ENCODE peak calls at places on chromosomes 2 and 18, in nine cellular contexts. One of them, this sample, is unnamed.

GRCh38 chr2:152298754-152299153 is 36.2 kb upstream of the FMNL2 start:
- DNase-seq in astrocyte of the cerebellum: peak; percentile 57
- DNase-seq in NB4: no peak
- DNase-seq in fibroblast of pulmonary artery: peak; percentile 49
- DNase-seq in WERI-Rb-1: no peak
- DNase-seq in upper lobe of right lung: no peak
- DNase-seq in Peyer's patch: no peak
- DNase-seq in mucosa of descending colon: no peak
- DNase-seq in AG10803: no peak
- DNase-seq in this sample: no peak

GRCh38 chr2:57443985-57444501 is 602.6 kb upstream of the VRK2 start:
- DNase-seq in NB4: peak; percentile 49
- DNase-seq in mucosa of descending colon: no peak
- DNase-seq in astrocyte of the cerebellum: peak; percentile 8
- DNase-seq in Peyer's patch: no peak
- DNase-seq in WERI-Rb-1: no peak
- DNase-seq in upper lobe of right lung: no peak
- DNase-seq in fibroblast of pulmonary artery: peak; percentile 1
- DNase-seq in AG10803: peak; percentile 58
- DNase-seq in this sample: no peak

GRCh38 chr2:138823651-138824050 is 43.5 kb upstream of the NXPH2 start:
- DNase-seq in astrocyte of the cerebellum: no peak
- DNase-seq in mucosa of descending colon: no peak
- DNase-seq in Peyer's patch: no peak
- DNase-seq in NB4: no peak
- DNase-seq in WERI-Rb-1: no peak
- DNase-seq in fibroblast of pulmonary artery: no peak
- DNase-seq in AG10803: no peak
- DNase-seq in upper lobe of right lung: no peak
- DNase-seq in this sample: no peak

GRCh38 chr2:98058191-98058975 is 28.6 kb upstream of the VWA3B start:
- DNase-seq in AG10803: no peak
- DNase-seq in mucosa of descending colon: no peak
- DNase-seq in fibroblast of pulmonary artery: no peak
- DNase-seq in NB4: no peak
- DNase-seq in astrocyte of the cerebellum: no peak
- DNase-seq in upper lobe of right lung: no peak
- DNase-seq in Peyer's patch: no peak
- DNase-seq in WERI-Rb-1: no peak
- DNase-seq in this sample: no peak

GRCh38 chr2:113390133-113390849 is 47.2 kb upstream of the ZNG1B start:
- DNase-seq in fibroblast of pulmonary artery: peak; percentile 85
- DNase-seq in upper lobe of right lung: no peak
- DNase-seq in Peyer's patch: no peak
- DNase-seq in WERI-Rb-1: peak; percentile 73
- DNase-seq in NB4: peak; percentile 90
- DNase-seq in AG10803: peak; percentile 77
- DNase-seq in mucosa of descending colon: peak; percentile 83
- DNase-seq in astrocyte of the cerebellum: peak; percentile 69
- DNase-seq in this sample: no peak

GRCh38 chr18:57827646-57828045 is 24.5 kb upstream of the ATP8B1 start:
- DNase-seq in AG10803: no peak
- DNase-seq in Peyer's patch: no peak
- DNase-seq in NB4: no peak
- DNase-seq in upper lobe of right lung: no peak
- DNase-seq in astrocyte of the cerebellum: no peak
- DNase-seq in mucosa of descending colon: no peak
- DNase-seq in fibroblast of pulmonary artery: no peak
- DNase-seq in WERI-Rb-1: no peak
- DNase-seq in this sample: no peak

GRCh38 chr18:78526275-78526674 is 453.3 kb upstream of the SALL3 start:
- DNase-seq in mucosa of descending colon: no peak
- DNase-seq in AG10803: no peak
- DNase-seq in astrocyte of the cerebellum: no peak
- DNase-seq in Peyer's patch: no peak
- DNase-seq in fibroblast of pulmonary artery: no peak
- DNase-seq in upper lobe of right lung: no peak
- DNase-seq in NB4: no peak
- DNase-seq in WERI-Rb-1: no peak
- DNase-seq in this sample: no peak

GRCh38 chr2:40431600-40431955 is 20.3 kb downstream of the SLC8A1 start:
- DNase-seq in Peyer's patch: no peak
- DNase-seq in mucosa of descending colon: no peak
- DNase-seq in upper lobe of right lung: no peak
- DNase-seq in fibroblast of pulmonary artery: peak; percentile 68
- DNase-seq in WERI-Rb-1: no peak
- DNase-seq in NB4: peak; percentile 52
- DNase-seq in astrocyte of the cerebellum: no peak
- DNase-seq in AG10803: peak; percentile 86
- DNase-seq in this sample: no peak

GRCh38 chr2:204871246-204871953 is 326.1 kb downstream of the PARD3B start:
- DNase-seq in WERI-Rb-1: no peak
- DNase-seq in NB4: peak; percentile 45
- DNase-seq in astrocyte of the cerebellum: peak; percentile 38
- DNase-seq in fibroblast of pulmonary artery: peak; percentile 75
- DNase-seq in Peyer's patch: no peak
- DNase-seq in mucosa of descending colon: no peak
- DNase-seq in AG10803: peak; percentile 69
- DNase-seq in upper lobe of right lung: no peak
- DNase-seq in this sample: no peak

GRCh38 chr2:101151859-101152194 is 645 bp upstream of the TBC1D8 start:
- DNase-seq in NB4: no peak
- DNase-seq in astrocyte of the cerebellum: no peak
- DNase-seq in WERI-Rb-1: no peak
- DNase-seq in fibroblast of pulmonary artery: no peak
- DNase-seq in upper lobe of right lung: no peak
- DNase-seq in AG10803: no peak
- DNase-seq in Peyer's patch: peak; percentile 57
- DNase-seq in mucosa of descending colon: peak; percentile 40
- DNase-seq in this sample: no peak

GRCh38 chr18:31819106-31819924 is 58.6 kb upstream of the SLC25A52 start:
- DNase-seq in astrocyte of the cerebellum: peak; percentile 22
- DNase-seq in NB4: peak; percentile 67
- DNase-seq in WERI-Rb-1: no peak
- DNase-seq in fibroblast of pulmonary artery: peak; percentile 79
- DNase-seq in Peyer's patch: no peak
- DNase-seq in upper lobe of right lung: no peak
- DNase-seq in mucosa of descending colon: peak; percentile 10
- DNase-seq in AG10803: peak; percentile 49
- DNase-seq in this sample: no peak

GRCh38 chr18:32317651-32318050 is 127.8 kb downstream of the MEP1B start:
- DNase-seq in upper lobe of right lung: no peak
- DNase-seq in Peyer's patch: no peak
- DNase-seq in fibroblast of pulmonary artery: peak; percentile 82
- DNase-seq in mucosa of descending colon: no peak
- DNase-seq in AG10803: peak; percentile 82
- DNase-seq in astrocyte of the cerebellum: peak; percentile 18
- DNase-seq in NB4: no peak
- DNase-seq in WERI-Rb-1: no peak
- DNase-seq in this sample: no peak

DNA sequence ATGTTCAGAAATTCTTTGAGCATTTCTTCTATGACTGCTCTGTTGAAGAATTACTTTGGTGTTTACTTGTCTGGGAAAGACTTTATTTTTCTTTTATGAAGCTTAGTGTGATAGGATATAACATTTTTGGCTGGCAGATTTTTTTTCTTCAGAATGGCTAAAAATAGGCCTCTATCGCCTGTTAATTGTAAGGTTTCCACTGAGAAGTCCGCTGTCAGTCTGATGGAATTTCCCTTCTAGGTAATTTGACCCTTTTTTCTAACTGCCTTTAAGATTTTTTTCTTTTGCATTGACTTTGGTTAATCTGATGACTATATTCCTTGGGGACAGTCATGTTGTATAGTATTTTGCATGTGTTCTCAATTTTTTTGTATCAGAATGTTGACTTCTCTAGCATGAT is 590.7 kb downstream of the ADCYAP1 start:
- DNase-seq in fibroblast of pulmonary artery: no peak
- DNase-seq in upper lobe of right lung: no peak
- DNase-seq in NB4: no peak
- DNase-seq in AG10803: no peak
- DNase-seq in WERI-Rb-1: no peak
- DNase-seq in mucosa of descending colon: no peak
- DNase-seq in Peyer's patch: no peak
- DNase-seq in astrocyte of the cerebellum: no peak
- DNase-seq in this sample: no peak
- TF ChIP-seq CTCF in fibroblast of pulmonary artery: no peak
- TF ChIP-seq CTCF in upper lobe of right lung: no peak
- TF ChIP-seq CTCF in NB4: no peak
- TF ChIP-seq CTCF in AG10803: no peak
- TF ChIP-seq CTCF in WERI-Rb-1: no peak
- TF ChIP-seq CTCF in mucosa of descending colon: no peak
- TF ChIP-seq CTCF in Peyer's patch: no peak
- TF ChIP-seq CTCF in astrocyte of the cerebellum: no peak
- TF ChIP-seq CTCF in this sample: no peak

GRCh38 chr2:170932948-170933347 is 3.9 kb downstream of the GORASP2 start:
- DNase-seq in astrocyte of the cerebellum: no peak
- DNase-seq in fibroblast of pulmonary artery: no peak
- DNase-seq in mucosa of descending colon: no peak
- DNase-seq in upper lobe of right lung: no peak
- DNase-seq in Peyer's patch: no peak
- DNase-seq in WERI-Rb-1: no peak
- DNase-seq in AG10803: no peak
- DNase-seq in NB4: no peak
- DNase-seq in this sample: no peak
- TF ChIP-seq CTCF in astrocyte of the cerebellum: no peak
- TF ChIP-seq CTCF in fibroblast of pulmonary artery: peak; percentile 1
- TF ChIP-seq CTCF in mucosa of descending colon: no peak
- TF ChIP-seq CTCF in upper lobe of right lung: no peak
- TF ChIP-seq CTCF in Peyer's patch: no peak
- TF ChIP-seq CTCF in WERI-Rb-1: no peak
- TF ChIP-seq CTCF in AG10803: no peak
- TF ChIP-seq CTCF in NB4: no peak
- TF ChIP-seq CTCF in this sample: peak; percentile 60

GRCh38 chr2:27320958-27321543 is 1.8 kb downstream of the MPV17 start:
- DNase-seq in mucosa of descending colon: peak; percentile 44
- DNase-seq in NB4: peak; percentile 69
- DNase-seq in WERI-Rb-1: peak; percentile 83
- DNase-seq in AG10803: peak; percentile 98
- DNase-seq in upper lobe of right lung: peak; percentile 76
- DNase-seq in fibroblast of pulmonary artery: peak; percentile 99
- DNase-seq in astrocyte of the cerebellum: peak; percentile 98
- DNase-seq in Peyer's patch: peak; percentile 79
- DNase-seq in this sample: no peak
- TF ChIP-seq CTCF in mucosa of descending colon: no peak
- TF ChIP-seq CTCF in NB4: no peak
- TF ChIP-seq CTCF in WERI-Rb-1: peak; percentile 66
- TF ChIP-seq CTCF in AG10803: peak; percentile 71
- TF ChIP-seq CTCF in upper lobe of right lung: no peak
- TF ChIP-seq CTCF in fibroblast of pulmonary artery: peak; percentile 78
- TF ChIP-seq CTCF in astrocyte of the cerebellum: peak; percentile 73
- TF ChIP-seq CTCF in Peyer's patch: peak; percentile 61
- TF ChIP-seq CTCF in this sample: peak; percentile 76

DNA sequence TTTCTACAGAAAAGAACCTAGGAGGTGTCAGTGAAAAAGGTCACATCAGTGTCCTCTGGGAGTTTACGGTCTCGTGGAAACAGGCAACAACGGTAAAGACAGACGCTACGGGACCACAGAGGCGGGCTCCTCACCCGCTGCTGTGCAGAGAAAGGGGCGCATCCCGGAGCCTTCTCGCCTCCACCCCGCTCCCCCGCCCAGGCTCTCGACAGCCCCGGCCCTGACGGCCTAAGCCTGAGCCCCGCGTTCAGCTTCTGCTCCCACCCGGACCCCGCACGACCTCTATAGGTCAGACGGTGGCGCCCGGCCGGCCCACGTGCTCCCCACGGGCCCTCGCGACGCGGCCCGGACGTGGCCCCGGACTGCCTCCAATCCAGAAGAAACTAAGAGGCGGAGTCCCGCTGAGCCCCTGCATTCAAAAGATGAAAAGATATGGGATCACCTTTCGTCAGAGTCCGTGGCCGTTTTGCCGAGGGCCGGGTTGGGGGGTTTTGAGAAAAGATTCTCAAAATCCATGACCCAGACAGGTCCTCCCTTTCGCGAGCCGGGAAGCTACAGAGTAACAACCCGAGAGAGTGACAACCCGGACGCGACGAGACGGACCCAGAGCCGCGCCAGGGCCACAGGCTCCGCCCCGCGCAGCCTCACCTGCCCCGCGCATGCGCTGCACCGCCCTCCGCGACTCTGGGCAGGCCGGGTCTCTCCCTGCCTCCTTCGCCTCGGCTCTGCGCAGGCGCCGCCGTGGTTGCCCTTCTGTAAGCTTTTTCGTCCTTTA is at the start of gene ZC3H8:
- DNase-seq in AG10803: peak; percentile 76
- DNase-seq in upper lobe of right lung: peak; percentile 98
- DNase-seq in WERI-Rb-1: peak; percentile 94
- DNase-seq in NB4: peak; percentile 94
- DNase-seq in astrocyte of the cerebellum: peak; percentile 46
- DNase-seq in Peyer's patch: peak; percentile 97
- DNase-seq in fibroblast of pulmonary artery: peak; percentile 88
- DNase-seq in mucosa of descending colon: peak; percentile 95
- DNase-seq in this sample: peak; percentile 95
- TF ChIP-seq CTCF in AG10803: no peak
- TF ChIP-seq CTCF in upper lobe of right lung: no peak
- TF ChIP-seq CTCF in WERI-Rb-1: peak; percentile 3
- TF ChIP-seq CTCF in NB4: no peak
- TF ChIP-seq CTCF in astrocyte of the cerebellum: no peak
- TF ChIP-seq CTCF in Peyer's patch: no peak
- TF ChIP-seq CTCF in fibroblast of pulmonary artery: no peak
- TF ChIP-seq CTCF in mucosa of descending colon: no peak
- TF ChIP-seq CTCF in this sample: peak; percentile 38

DNA sequence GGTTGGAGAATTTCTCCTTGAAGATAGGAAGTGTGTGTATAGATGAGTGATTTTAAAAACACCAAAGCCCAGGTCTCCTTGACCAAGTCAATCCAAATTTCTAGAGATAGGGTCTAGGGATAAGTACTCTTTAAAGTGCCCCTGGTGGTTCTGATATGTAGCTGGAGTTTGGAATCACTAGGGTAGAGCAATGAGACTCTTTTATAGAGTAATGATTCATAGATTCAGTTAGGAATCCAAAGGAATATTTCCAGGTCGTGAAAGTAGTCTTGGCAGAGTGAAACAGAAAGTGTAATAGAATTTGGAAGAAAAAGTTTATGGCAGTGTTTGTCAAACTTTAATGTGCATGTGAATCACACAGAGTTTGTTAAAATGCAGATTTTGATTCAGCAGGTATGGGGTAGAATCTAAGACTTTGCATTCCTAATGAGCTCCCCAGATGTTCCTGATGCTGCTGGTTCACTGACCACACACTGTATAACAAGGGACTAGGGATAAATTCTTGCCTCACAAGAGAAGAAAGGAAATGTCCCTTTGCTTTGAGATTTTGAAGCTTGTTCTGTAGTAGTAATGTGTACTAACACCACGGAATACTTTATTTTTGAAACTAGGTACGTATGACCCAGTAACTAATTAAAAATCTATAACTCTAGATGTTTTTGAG is 1.8 kb downstream of the UPP2 start:
- DNase-seq in upper lobe of right lung: no peak
- DNase-seq in Peyer's patch: no peak
- DNase-seq in astrocyte of the cerebellum: no peak
- DNase-seq in AG10803: no peak
- DNase-seq in fibroblast of pulmonary artery: no peak
- DNase-seq in mucosa of descending colon: no peak
- DNase-seq in NB4: no peak
- DNase-seq in WERI-Rb-1: no peak
- DNase-seq in this sample: no peak
- TF ChIP-seq CTCF in upper lobe of right lung: no peak
- TF ChIP-seq CTCF in Peyer's patch: no peak
- TF ChIP-seq CTCF in astrocyte of the cerebellum: no peak
- TF ChIP-seq CTCF in AG10803: no peak
- TF ChIP-seq CTCF in fibroblast of pulmonary artery: no peak
- TF ChIP-seq CTCF in mucosa of descending colon: no peak
- TF ChIP-seq CTCF in NB4: no peak
- TF ChIP-seq CTCF in WERI-Rb-1: no peak
- TF ChIP-seq CTCF in this sample: no peak